ENCODE peak calls at places on chromosomes 11 and 22, in six cellular contexts. L is DMS153; C is GM12865; H is CD4-positive, CD25-positive, alpha-beta regulatory T cell; Y is erythroblast; U is LHCN-M2. G is an unnamed sample.

GRCh38 chr11:80163011-80163410 is 722.2 kb upstream of the TENM4 start:
- DNase-seq in L (no peak), Y (no peak), C (no peak), U (peak), H (no peak), G (no peak)

GRCh38 chr22:49097966-49098365 is 729.7 kb downstream of the BRD1 start:
- DNase-seq in Y (no peak), C (no peak), L (no peak), H (no peak), U (no peak), G (no peak)

GRCh38 chr11:110422306-110422924 is 7.3 kb upstream of the FDX1 start:
- DNase-seq in H (no peak), U (no peak), L (no peak), Y (no peak), C (no peak), G (no peak)

GRCh38 chr11:79413258-79413657 is 27.6 kb downstream of the TENM4 start:
- DNase-seq in L (peak), U (peak), Y (no peak), H (no peak), C (no peak), G (peak)

GRCh38 chr22:29031236-29031982 is 30.2 kb downstream of the C22orf31 start:
- DNase-seq in C (no peak), H (no peak), U (peak), L (no peak), Y (peak), G (peak)

GRCh38 chr11:108788565-108789199 is 123.8 kb downstream of the DDX10 start:
- DNase-seq in C (peak), L (no peak), U (peak), Y (no peak), H (peak), G (no peak)

GRCh38 chr11:121132211-121132976 is 31.4 kb downstream of the TECTA start:
- DNase-seq in C (no peak), L (no peak), U (peak), Y (no peak), H (no peak), G (no peak)

GRCh38 chr22:20133930-20134549 is 2.4 kb downstream of the ZDHHC8 start:
- DNase-seq in L (no peak), H (no peak), Y (no peak), C (no peak), U (no peak), G (no peak)

GRCh38 chr11:28384418-28384817 is 276.2 kb downstream of the METTL15 start:
- DNase-seq in U (peak), L (no peak), H (no peak), C (no peak), Y (no peak), G (no peak)

GRCh38 chr11:70470127-70470526 is 71.8 kb downstream of the CTTN start:
- DNase-seq in L (no peak), H (no peak), Y (peak), C (peak), U (peak), G (no peak)

GRCh38 chr11:111170761-111171379 is 74.7 kb upstream of the POU2AF2 start:
- DNase-seq in H (no peak), L (no peak), U (no peak), Y (no peak), C (no peak), G (no peak)

GRCh38 chr11:11510939-11511338 is 110.9 kb downstream of the GALNT18 start:
- DNase-seq in H (no peak), U (peak), L (peak), Y (no peak), C (no peak), G (peak)

GRCh38 chr11:134572741-134573675 is 161.0 kb upstream of the B3GAT1 start:
- DNase-seq in H (no peak), L (no peak), Y (no peak), U (no peak), C (no peak), G (no peak)

GRCh38 chr11:130155106-130155505 is 4.5 kb upstream of the ST14 start:
- DNase-seq in H (no peak), C (no peak), U (no peak), Y (no peak), L (no peak), G (no peak)

GRCh38 chr11:11620966-11621880 is 582 bp downstream of the GALNT18 start:
- DNase-seq in H (peak), C (peak), U (no peak), L (no peak), Y (peak), G (no peak)

GRCh38 chr11:110128161-110128560 is 35.0 kb downstream of the ZC3H12C start:
- DNase-seq in C (no peak), H (no peak), U (peak), L (peak), Y (no peak), G (no peak)

GRCh38 chr11:63246045-63246444 is 2.6 kb upstream of the SLC22A25 start:
- DNase-seq in U (no peak), L (no peak), Y (no peak), C (no peak), H (no peak), G (no peak)

GRCh38 chr22:17706451-17706900 is 67.8 kb downstream of the BID start:
- DNase-seq in L (peak), C (peak), H (peak), Y (no peak), U (peak), G (peak)

GRCh38 chr11:69449320-69450063 is 32.0 kb upstream of the LINC01488 start:
- DNase-seq in Y (peak), U (no peak), L (no peak), C (no peak), H (no peak), G (no peak)

GRCh38 chr22:19795617-19796008 is 35.0 kb downstream of the TBX1 start:
- DNase-seq in H (no peak), L (no peak), C (no peak), Y (no peak), U (no peak), G (no peak)

GRCh38 chr11:79314906-79315689 is 125.7 kb downstream of the TENM4 start:
- DNase-seq in H (no peak), C (peak), L (no peak), Y (no peak), U (no peak), G (no peak)

GRCh38 chr11:29184939-29185890 is 831.6 kb downstream of the KCNA4 start:
- DNase-seq in C (no peak), L (no peak), U (peak), Y (no peak), H (no peak), G (peak)

GRCh38 chr11:34632105-34632780 is 11.3 kb downstream of the EHF start:
- DNase-seq in U (peak), L (peak), C (no peak), H (no peak), Y (no peak), G (no peak)

GRCh38 chr11:1178201-1178885 is 20.6 kb downstream of the MUC5AC start:
- DNase-seq in U (no peak), Y (no peak), L (no peak), H (no peak), C (no peak), G (no peak)

GRCh38 chr22:38266120-38266519 is 6.7 kb downstream of the TMEM184B start:
- DNase-seq in L (no peak), U (no peak), Y (peak), C (no peak), H (no peak), G (no peak)

GRCh38 chr11:63710476-63711217 is 29.3 kb downstream of the RTN3 start:
- DNase-seq in C (no peak), U (peak), H (no peak), L (no peak), Y (no peak), G (no peak)

GRCh38 chr22:29747832-29748231 is 19.0 kb downstream of the ZMAT5 start:
- DNase-seq in C (no peak), U (no peak), Y (no peak), L (no peak), H (no peak), G (no peak)

GRCh38 chr22:22787805-22788459 is 99.7 kb upstream of the IGLL5 start:
- DNase-seq in L (no peak), Y (peak), C (peak), U (peak), H (peak), G (peak)

GRCh38 chr11:128498846-128499245 is 88.5 kb downstream of the ETS1 start:
- DNase-seq in H (no peak), Y (no peak), L (no peak), C (no peak), U (peak), G (no peak)